ENCODE peak calls at places on chromosome 22, in ten cellular contexts. O is neural progenitor cell, X is fibroblast of lung, N is IMR-90, Z is psoas muscle, W is iPS DF 6.9, I is mucosa of descending colon, M is choroid plexus epithelial cell, K is fibroblast of villous mesenchyme, B is heart left ventricle. R is an unnamed sample.

GRCh38 chr22:26409705-26410376 is 19.2 kb upstream of the ASPHD2 start:
- DNase-seq in O (no peak), X (no peak), N (no peak), Z (no peak), W (no peak), I (no peak), M (no peak), K (no peak), B (no peak), R (no peak)

GRCh38 chr22:17717708-17718107 is 56.6 kb downstream of the BID start:
- DNase-seq in O (no peak), X (peak), N (peak), Z (no peak), W (no peak), I (no peak), M (peak), K (peak), B (no peak), R (no peak)

GRCh38 chr22:24578355-24579241 is 14.3 kb downstream of the LRRC75B start:
- DNase-seq in O (no peak), X (no peak), N (peak), Z (no peak), W (no peak), I (no peak), M (no peak), K (peak), B (no peak), R (no peak)

GRCh38 chr22:39155421-39155820 is 2.9 kb upstream of the CBX7 start:
- DNase-seq in O (no peak), X (no peak), N (no peak), Z (no peak), W (no peak), I (peak), M (no peak), K (no peak), B (no peak), R (no peak)

GRCh38 chr22:48240165-48240934 is 1477.9 kb downstream of the TBC1D22A start:
- DNase-seq in O (peak), X (no peak), N (no peak), Z (no peak), W (no peak), I (no peak), M (no peak), K (no peak), B (no peak), R (no peak)

GRCh38 chr22:50520826-50521453 is 4.5 kb downstream of the SCO2 start:
- DNase-seq in O (no peak), X (no peak), N (no peak), Z (no peak), W (no peak), I (no peak), M (no peak), K (no peak), B (no peak), R (no peak)

GRCh38 chr22:31321421-31321820 is 24.7 kb downstream of the PATZ1 start:
- DNase-seq in O (no peak), X (no peak), N (no peak), Z (no peak), W (no peak), I (no peak), M (no peak), K (no peak), B (no peak), R (no peak)

GRCh38 chr22:32665676-32666075 is 135.8 kb upstream of the TIMP3 start:
- DNase-seq in O (no peak), X (peak), N (peak), Z (no peak), W (no peak), I (no peak), M (peak), K (peak), B (no peak), R (no peak)

GRCh38 chr22:27949421-27949820 is 30.4 kb upstream of the PITPNB start:
- DNase-seq in O (no peak), X (no peak), N (no peak), Z (no peak), W (no peak), I (no peak), M (no peak), K (no peak), B (no peak), R (no peak)

GRCh38 chr22:24333301-24333700 is 62.7 kb downstream of the SPECC1L start:
- DNase-seq in O (no peak), X (peak), N (peak), Z (no peak), W (no peak), I (no peak), M (peak), K (no peak), B (no peak), R (no peak)

GRCh38 chr22:50302041-50302541 is 5.4 kb downstream of the PLXNB2 start:
- DNase-seq in O (no peak), X (no peak), N (peak), Z (peak), W (no peak), I (peak), M (no peak), K (no peak), B (no peak), R (no peak)

GRCh38 chr22:42990131-42990838 is 24.7 kb downstream of the PACSIN2 start:
- DNase-seq in O (peak), X (peak), N (peak), Z (peak), W (no peak), I (no peak), M (peak), K (peak), B (no peak), R (peak)

GRCh38 chr22:43777204-43777671 is 34.9 kb downstream of the EFCAB6 start:
- DNase-seq in O (no peak), X (peak), N (peak), Z (no peak), W (no peak), I (no peak), M (peak), K (peak), B (no peak), R (peak)

GRCh38 chr22:32037236-32037635 is 5.8 kb upstream of the SLC5A1 start:
- DNase-seq in O (no peak), X (no peak), N (no peak), Z (no peak), W (no peak), I (no peak), M (no peak), K (no peak), B (no peak), R (no peak)

GRCh38 chr22:31609716-31610115 is 52.3 kb downstream of the PISD start:
- DNase-seq in O (no peak), X (no peak), N (no peak), Z (no peak), W (no peak), I (no peak), M (no peak), K (no peak), B (no peak), R (no peak)

GRCh38 chr22:50260434-50260800 is 1.1 kb downstream of the MAPK12 start:
- DNase-seq in O (no peak), X (peak), N (no peak), Z (no peak), W (no peak), I (no peak), M (no peak), K (no peak), B (no peak), R (no peak)

GRCh38 chr22:35154937-35155387 is 89.0 kb downstream of the ISX start:
- DNase-seq in O (peak), X (peak), N (peak), Z (peak), W (peak), I (no peak), M (peak), K (peak), B (no peak), R (no peak)

GRCh38 chr22:38774496-38775166 is 18.8 kb upstream of the SUN2 start:
- DNase-seq in O (no peak), X (no peak), N (no peak), Z (no peak), W (no peak), I (no peak), M (no peak), K (no peak), B (peak), R (no peak)

DNA sequence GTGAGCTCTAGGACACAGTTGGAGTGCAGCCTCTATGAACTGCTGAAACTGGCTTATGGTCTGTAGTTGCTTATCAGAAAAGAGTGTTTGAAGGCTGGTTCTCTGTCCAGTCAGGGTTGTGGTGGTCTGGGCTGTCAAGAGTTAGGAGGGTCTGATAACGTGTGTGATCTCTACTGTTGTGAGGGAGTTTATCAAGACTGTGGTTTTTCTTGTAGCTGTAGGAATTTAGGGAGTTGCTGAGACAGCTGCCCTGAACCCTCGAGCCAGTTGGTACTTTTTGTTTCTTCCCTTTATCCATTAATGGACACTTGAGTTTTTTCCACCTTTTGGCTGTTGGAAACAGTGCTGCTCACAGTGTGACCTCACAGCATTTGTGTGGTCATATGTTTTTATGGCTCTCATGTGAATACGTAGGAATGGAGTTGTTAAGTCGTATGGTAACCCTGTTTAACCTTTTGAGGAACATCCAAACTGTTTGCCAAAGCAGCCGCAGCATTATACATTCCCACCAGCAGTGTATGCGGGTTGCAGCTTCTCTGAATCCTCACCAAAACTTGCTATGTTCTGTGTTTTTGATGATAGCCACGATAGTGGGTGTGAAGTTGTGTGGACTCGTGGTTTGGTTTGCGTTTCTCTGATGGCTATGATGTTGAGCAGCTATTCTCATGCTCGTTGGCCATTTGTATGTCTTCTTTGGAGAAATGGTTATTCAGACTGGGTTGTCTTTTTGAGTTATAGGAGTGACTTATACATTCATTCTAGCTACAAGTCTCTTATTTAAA is 20.9 kb upstream of the DGCR8 start:
- DNase-seq in O (no peak), X (no peak), N (no peak), Z (no peak), W (no peak), I (no peak), M (no peak), K (peak), B (no peak), R (no peak)
- H3K4me3 ChIP-seq in O (no peak), X (no peak), N (no peak), Z (no peak), W (no peak), I (no peak), M (no peak), K (no peak), B (no peak), R (no peak)

DNA sequence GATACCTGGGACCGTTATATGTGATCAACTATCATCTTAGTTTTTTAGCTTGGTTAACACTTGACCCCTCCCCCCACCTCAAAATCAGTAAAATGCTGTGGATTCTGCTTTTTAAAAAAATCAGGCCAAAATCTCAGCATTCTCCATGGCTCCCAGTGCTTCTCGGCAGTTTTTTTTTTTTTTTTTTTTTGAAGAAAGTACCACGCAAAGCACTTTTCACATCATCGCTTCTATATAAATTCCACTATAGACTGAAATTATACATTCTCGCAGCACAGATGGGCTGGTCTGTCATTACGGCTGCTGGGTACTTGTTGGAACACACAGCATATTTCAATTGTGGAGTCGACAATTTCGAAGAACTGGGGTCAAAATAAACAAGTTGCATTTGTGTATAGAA is 67.7 kb upstream of the PPARA start:
- DNase-seq in O (no peak), X (no peak), N (no peak), Z (no peak), W (no peak), I (no peak), M (no peak), K (peak), B (no peak), R (no peak)
- H3K4me3 ChIP-seq in O (no peak), X (peak), N (no peak), Z (peak), W (no peak), I (no peak), M (no peak), K (peak), B (peak), R (no peak)

DNA sequence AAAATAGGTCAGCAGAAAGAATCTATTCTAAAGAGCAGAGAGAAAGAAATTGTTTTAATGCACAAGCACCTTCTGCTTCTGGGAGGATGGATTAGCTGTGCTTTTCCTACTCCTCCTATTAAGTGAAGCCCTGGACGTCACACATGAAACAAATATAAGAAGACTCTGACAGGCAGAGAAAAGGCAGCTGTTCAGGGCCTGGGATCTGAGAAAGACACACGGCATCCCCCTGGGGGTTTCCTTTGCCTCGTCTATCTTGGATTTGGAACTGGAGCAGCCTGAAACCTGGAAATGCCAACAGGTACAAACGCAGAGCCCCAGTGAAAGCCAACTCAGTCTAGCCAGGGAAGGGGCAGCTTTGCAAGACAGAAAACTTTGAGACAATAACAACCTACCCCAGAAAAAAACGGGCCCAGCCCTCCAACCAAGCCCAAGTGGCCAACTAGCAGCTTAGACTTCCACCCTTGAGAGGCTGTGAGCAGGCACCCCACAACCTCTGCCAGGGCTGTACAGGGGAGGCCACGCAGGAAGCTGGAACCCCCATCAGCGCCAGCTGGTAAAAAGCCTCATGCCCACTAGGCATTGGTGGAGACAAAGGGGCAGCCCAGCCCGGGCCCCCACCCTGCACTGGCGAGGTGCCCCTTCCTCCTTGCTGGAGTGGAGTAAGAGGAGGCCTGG is 7.3 kb downstream of the CERK start:
- DNase-seq in O (no peak), X (no peak), N (no peak), Z (no peak), W (no peak), I (no peak), M (no peak), K (peak), B (no peak), R (no peak)
- H3K4me3 ChIP-seq in O (no peak), X (no peak), N (no peak), Z (no peak), W (no peak), I (no peak), M (no peak), K (no peak), B (no peak), R (no peak)

GRCh38 chr22:47236718-47237117 is 474.3 kb downstream of the TBC1D22A start:
- DNase-seq in O (no peak), X (no peak), N (no peak), Z (no peak), W (no peak), I (no peak), M (no peak), K (no peak), B (no peak), R (no peak)

GRCh38 chr22:47231759-47232158 is 469.3 kb downstream of the TBC1D22A start:
- DNase-seq in O (no peak), X (no peak), N (no peak), Z (no peak), W (no peak), I (no peak), M (no peak), K (no peak), B (no peak), R (no peak)

GRCh38 chr22:47232753-47233152 is 470.3 kb downstream of the TBC1D22A start:
- DNase-seq in O (no peak), X (no peak), N (no peak), Z (no peak), W (no peak), I (no peak), M (no peak), K (no peak), B (no peak), R (no peak)

GRCh38 chr22:47232197-47232596 is 469.7 kb downstream of the TBC1D22A start:
- DNase-seq in O (no peak), X (no peak), N (no peak), Z (no peak), W (no peak), I (no peak), M (no peak), K (no peak), B (no peak), R (no peak)

DNA sequence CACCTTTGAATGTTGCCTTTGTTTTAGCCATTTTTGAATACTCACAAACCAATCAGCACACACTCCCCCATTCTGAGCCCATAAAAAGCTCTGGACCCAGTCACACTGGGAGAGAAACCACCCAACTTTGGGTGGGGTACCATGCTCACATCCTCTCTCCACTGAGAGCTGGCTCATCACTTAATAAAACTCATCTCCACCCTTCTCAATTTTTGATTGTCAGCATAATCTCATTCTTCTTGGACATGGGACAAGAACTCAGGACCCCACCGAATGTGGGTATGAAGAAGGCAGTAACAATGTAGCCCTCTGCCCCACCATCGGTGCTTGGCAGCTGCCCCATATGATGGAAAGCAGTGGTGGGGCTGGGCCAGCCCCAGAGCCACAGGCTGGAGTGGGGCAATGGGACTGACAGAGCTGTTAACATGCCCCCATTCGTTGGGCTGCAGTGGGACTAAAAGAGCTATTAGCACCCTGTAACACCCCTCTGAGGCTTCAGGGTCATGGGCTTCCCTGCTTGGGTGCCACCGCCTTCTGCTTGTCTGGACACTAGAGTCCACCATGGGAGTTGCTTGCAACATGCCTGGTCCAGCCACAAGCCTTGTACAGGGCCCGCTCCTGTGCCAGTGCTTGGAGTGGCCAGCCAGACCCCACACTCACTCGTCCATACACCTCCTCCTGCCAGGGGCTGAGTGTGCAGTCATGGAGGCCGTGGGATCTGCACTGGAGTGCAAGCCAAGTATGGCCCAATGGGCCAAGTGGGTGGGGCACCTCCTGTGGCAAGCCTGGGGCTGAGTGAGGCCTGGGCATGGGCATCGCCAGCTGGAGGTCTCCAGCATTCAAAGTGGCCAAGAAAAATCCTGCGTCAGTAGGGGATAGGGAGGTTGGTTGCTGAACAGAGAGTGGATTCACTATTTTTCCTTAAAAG is 471.1 kb downstream of the TBC1D22A start:
- DNase-seq in O (no peak), X (no peak), N (no peak), Z (no peak), W (no peak), I (no peak), M (no peak), K (no peak), B (no peak), R (no peak)
- H3K4me3 ChIP-seq in O (no peak), X (no peak), N (no peak), Z (no peak), W (no peak), I (no peak), M (no peak), K (no peak), B (no peak), R (no peak)

DNA sequence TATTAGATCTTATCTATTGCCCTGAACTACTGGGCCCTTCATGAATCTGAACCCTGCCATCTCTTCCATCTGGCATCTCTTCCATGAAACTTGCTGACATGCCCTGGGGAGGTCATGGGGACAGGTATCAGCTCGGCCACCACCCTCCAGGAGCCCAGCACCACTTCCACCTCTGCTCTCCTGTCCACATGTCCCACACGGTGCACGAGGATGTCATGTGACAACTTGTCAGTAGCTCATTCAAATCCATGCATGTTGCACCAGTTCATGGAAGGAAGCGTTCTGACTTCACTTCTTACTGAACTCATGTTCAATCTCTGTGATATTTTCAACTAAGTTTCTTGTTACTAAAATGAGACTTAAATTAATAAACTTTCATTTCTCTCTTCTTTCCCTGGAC is 16.6 kb downstream of the YPEL1 start:
- DNase-seq in O (no peak), X (no peak), N (no peak), Z (no peak), W (no peak), I (no peak), M (no peak), K (no peak), B (no peak), R (no peak)
- H3K4me3 ChIP-seq in O (no peak), X (no peak), N (no peak), Z (no peak), W (no peak), I (no peak), M (no peak), K (no peak), B (no peak), R (no peak)